ENCODE peak calls at places on chromosomes 7 and 10, in ten cellular contexts. M is stimulated activated CD4-positive, alpha-beta T cell treated with anti-CD3 and anti-CD28 coated beads, Interleukin-12 subunit alpha, Interleukin-12 subunit beta, amount 100 ng/mL, for 48 hours; N is EL; Q is SK-MEL-5; O is neural crest cell; R is Kasumi-1; G is OCI-M1; E is stomach; T is astrocyte of the spinal cord; Y is fibroblast of the aortic adventitia. W is an unnamed sample.

GRCh38 chr7:36787933-36788378 is 63.7 kb upstream of the AOAH start:
- DNase-seq in Y (no peak), Q (no peak), T (no peak), G (no peak), O (no peak), M (no peak), E (no peak), N (no peak), R (no peak), W (no peak)

GRCh38 chr7:105307163-105307672 is 81.5 kb downstream of the SRPK2 start:
- DNase-seq in E (no peak), R (no peak), Y (no peak), G (no peak), T (no peak), M (no peak), O (no peak), Q (peak; percentile 87), N (no peak), W (no peak)

GRCh38 chr10:34908472-34908871 is 93.4 kb upstream of the PARD3 start:
- DNase-seq in Q (no peak), N (peak; percentile 88), M (no peak), G (no peak), R (no peak), O (no peak), Y (peak; percentile 79), T (peak; percentile 68), E (no peak), W (no peak)

GRCh38 chr10:80471009-80471408 is 16.9 kb downstream of the TSPAN14 start:
- DNase-seq in M (no peak), Y (no peak), O (no peak), E (no peak), G (no peak), Q (no peak), N (no peak), T (no peak), R (no peak), W (no peak)

GRCh38 chr7:29873644-29874294 is 67.5 kb downstream of the WIPF3 start:
- DNase-seq in M (no peak), R (no peak), T (no peak), G (no peak), Q (no peak), N (no peak), Y (no peak), E (no peak), O (no peak), W (no peak)

GRCh38 chr7:55574062-55574717 is 1.9 kb upstream of the VOPP1 start:
- DNase-seq in R (peak; percentile 28), T (peak; percentile 50), O (no peak), G (peak; percentile 1), Y (peak; percentile 54), E (no peak), Q (no peak), M (no peak), N (no peak), W (no peak)

GRCh38 chr7:80066646-80067045 is 68.0 kb upstream of the GNAI1 start:
- DNase-seq in M (no peak), Q (no peak), T (no peak), Y (no peak), R (no peak), G (peak; percentile 64), E (no peak), N (no peak), O (no peak), W (no peak)

GRCh38 chr7:91519241-91520200 is 255.3 kb downstream of the FZD1 start:
- DNase-seq in T (peak; percentile 88), N (peak; percentile 24), E (no peak), Y (peak; percentile 30), R (no peak), G (no peak), O (no peak), M (no peak), Q (no peak), W (no peak)

GRCh38 chr7:74269757-74270277 is 15.6 kb upstream of the RFC2 start:
- DNase-seq in O (peak; percentile 55), M (peak; percentile 49), G (peak; percentile 93), E (peak; percentile 65), Y (peak; percentile 80), N (peak; percentile 69), T (peak; percentile 69), Q (peak; percentile 75), R (peak; percentile 37), W (peak; percentile 95)

GRCh38 chr7:77393261-77393660 is 22.9 kb downstream of the GSAP start:
- DNase-seq in Y (no peak), O (no peak), M (peak; percentile 55), E (no peak), T (no peak), R (no peak), N (peak; percentile 33), Q (no peak), G (no peak), W (no peak)

GRCh38 chr10:3568983-3569382 is 216.0 kb downstream of the KLF6 start:
- DNase-seq in E (no peak), N (no peak), M (no peak), R (no peak), G (no peak), O (no peak), Y (no peak), Q (no peak), T (no peak), W (no peak)

GRCh38 chr7:110766874-110767273 is 324.1 kb upstream of the LRRN3 start:
- DNase-seq in Y (no peak), R (no peak), M (no peak), N (no peak), O (no peak), T (no peak), Q (peak; percentile 33), G (no peak), E (no peak), W (no peak)

GRCh38 chr10:70786799-70787415 is 1.7 kb upstream of the TBATA start:
- DNase-seq in R (no peak), T (peak; percentile 38), O (no peak), Q (no peak), N (peak; percentile 59), G (peak; percentile 11), Y (no peak), E (no peak), M (peak; percentile 2), W (peak; percentile 31)

GRCh38 chr10:99234067-99234738 is 1.4 kb downstream of the HPSE2 start:
- DNase-seq in R (no peak), E (peak; percentile 55), T (peak; percentile 22), G (peak; percentile 85), Q (no peak), Y (peak; percentile 28), O (peak; percentile 18), M (no peak), N (peak; percentile 55), W (peak; percentile 84)

GRCh38 chr7:6530626-6531491 is 20.4 kb downstream of the GRID2IP start:
- DNase-seq in Q (no peak), Y (no peak), M (peak; percentile 37), G (no peak), E (peak; percentile 42), O (no peak), N (no peak), R (no peak), T (no peak), W (peak; percentile 92)

W was measured in endodermal cell.